ENCODE peak calls at places on chromosomes 2 and 18, in six cellular contexts. N is stimulated activated CD4-positive, alpha-beta T cell treated with anti-CD3 and anti-CD28 coated beads, TNF-alpha, amount 100 ng/mL, for 4 hours; R is foreskin melanocyte; A is mucosa of gallbladder; E is Caki2; H is NCI-H1105 treated with DMSO at 0.1 percent for 48 hours. D is an unnamed sample.

GRCh38 chr18:45386256-45386655 is 229.0 kb upstream of the SLC14A2 start:
- DNase-seq in N (no peak), R (no peak), A (no peak), E (no peak), H (peak), D (peak)

GRCh38 chr2:189580267-189580661 is 322 bp downstream of the SLC40A1 start:
- DNase-seq in N (peak), R (no peak), A (peak), E (no peak), H (peak), D (peak)

GRCh38 chr2:241309684-241310117 is 5.8 kb downstream of the HDLBP start:
- DNase-seq in N (peak), R (no peak), A (no peak), E (no peak), H (no peak), D (no peak)

GRCh38 chr2:127859712-127860085 is 1.7 kb upstream of the POLR2D start:
- DNase-seq in N (no peak), R (no peak), A (peak), E (no peak), H (no peak), D (peak)

GRCh38 chr2:231399046-231399852 is 3.7 kb downstream of the B3GNT7 start:
- DNase-seq in N (no peak), R (no peak), A (no peak), E (no peak), H (no peak), D (peak)

GRCh38 chr2:241762933-241763369 is 13.7 kb upstream of the GAL3ST2 start:
- DNase-seq in N (no peak), R (no peak), A (no peak), E (no peak), H (no peak), D (no peak)

GRCh38 chr2:168956392-168956791 is 55.3 kb downstream of the G6PC2 start:
- DNase-seq in N (no peak), R (no peak), A (no peak), E (no peak), H (no peak), D (no peak)

GRCh38 chr2:204628926-204629661 is 83.8 kb downstream of the PARD3B start:
- DNase-seq in N (no peak), R (peak), A (no peak), E (no peak), H (no peak), D (no peak)

GRCh38 chr2:153584244-153584643 is 105.7 kb upstream of the RPRM start:
- DNase-seq in N (no peak), R (no peak), A (no peak), E (no peak), H (no peak), D (no peak)

GRCh38 chr2:17901246-17901645 is 22.8 kb downstream of the KCNS3 start:
- DNase-seq in N (no peak), R (no peak), A (no peak), E (peak), H (peak), D (no peak)

GRCh38 chr18:50494569-50494968 is 65.3 kb upstream of the MAPK4 start:
- DNase-seq in N (no peak), R (no peak), A (no peak), E (no peak), H (no peak), D (no peak)

GRCh38 chr2:84467389-84467788 is 8.3 kb upstream of the SUCLG1 start:
- DNase-seq in N (no peak), R (no peak), A (no peak), E (no peak), H (no peak), D (no peak)

GRCh38 chr2:220660277-220661155 is 911.6 kb downstream of the EPHA4 start:
- DNase-seq in N (no peak), R (no peak), A (no peak), E (no peak), H (no peak), D (no peak)

GRCh38 chr2:197500503-197501179 is 462 bp downstream of the HSPE1 start:
- DNase-seq in N (no peak), R (peak), A (no peak), E (no peak), H (peak), D (no peak)

GRCh38 chr2:207014424-207014823 is 75.1 kb downstream of the CPO start:
- DNase-seq in N (no peak), R (no peak), A (no peak), E (no peak), H (no peak), D (no peak)

GRCh38 chr2:105005601-105006000 is 32.3 kb upstream of the MRPS9 start:
- DNase-seq in N (no peak), R (no peak), A (no peak), E (no peak), H (peak), D (no peak)

GRCh38 chr18:57837917-57838548 is 34.9 kb upstream of the ATP8B1 start:
- DNase-seq in N (peak), R (peak), A (no peak), E (peak), H (no peak), D (peak)

GRCh38 chr18:76709659-76710645 is 112.4 kb upstream of the ZNF236 start:
- DNase-seq in N (peak), R (peak), A (peak), E (peak), H (peak), D (peak)

GRCh38 chr2:15300645-15301573 is 260.2 kb downstream of the NBAS start:
- DNase-seq in N (no peak), R (no peak), A (no peak), E (no peak), H (no peak), D (no peak)

GRCh38 chr2:199646439-199646838 is 188.7 kb upstream of the SATB2 start:
- DNase-seq in N (no peak), R (no peak), A (no peak), E (no peak), H (no peak), D (no peak)

GRCh38 chr2:143617803-143618415 is 488.7 kb downstream of the ARHGAP15 start:
- DNase-seq in N (no peak), R (no peak), A (no peak), E (no peak), H (peak), D (no peak)

GRCh38 chr2:229071292-229071976 is 199.7 kb downstream of the PID1 start:
- DNase-seq in N (no peak), R (no peak), A (no peak), E (no peak), H (no peak), D (no peak)

GRCh38 chr18:413263-413662 is 87.2 kb downstream of the COLEC12 start:
- DNase-seq in N (no peak), R (no peak), A (no peak), E (no peak), H (no peak), D (no peak)

GRCh38 chr2:117835990-117836760 is 21.7 kb downstream of the DDX18 start:
- DNase-seq in N (peak), R (peak), A (peak), E (no peak), H (peak), D (peak)

GRCh38 chr2:88671786-88672427 is 19.6 kb upstream of the RPIA start:
- DNase-seq in N (no peak), R (peak), A (no peak), E (peak), H (peak), D (peak)

GRCh38 chr2:224650815-224651439 is 65.2 kb downstream of the CCDC195 start:
- DNase-seq in N (no peak), R (peak), A (no peak), E (peak), H (peak), D (no peak)

GRCh38 chr2:118044103-118044716 is 30.3 kb upstream of the CCDC93 start:
- DNase-seq in N (no peak), R (no peak), A (no peak), E (no peak), H (no peak), D (no peak)

GRCh38 chr2:44136186-44136585 is 32.5 kb upstream of the PPM1B start:
- DNase-seq in N (no peak), R (no peak), A (no peak), E (peak), H (no peak), D (no peak)

GRCh38 chr18:470661-471501 is 29.6 kb downstream of the COLEC12 start:
- DNase-seq in N (no peak), R (no peak), A (no peak), E (no peak), H (no peak), D (no peak)

D was measured in testis.